ENCODE peak calls at places on chromosomes 16 and 17, in five cellular contexts. N is IMR-90, Z is PC-9, H is astrocyte, W is fibroblast of lung. T is an unnamed sample. For H3K36me3, the result is how much of the 10 kb centered on the place peaks cover.

GRCh38 chr16:9437115-9437514 is 345.7 kb downstream of the HAPSTR1 start:
- DNase-seq in Z (no peak), H (no peak), N (no peak), W (no peak), T (no peak)

GRCh38 chr16:14110728-14111251 is 39.7 kb downstream of the MRTFB start:
- DNase-seq in Z (no peak), H (no peak), W (no peak), N (no peak), T (no peak)

GRCh38 chr16:8611886-8612595 is 9.5 kb upstream of the METTL22 start:
- DNase-seq in Z (no peak), N (peak), W (no peak), H (peak), T (peak)

GRCh38 chr17:56744721-56745120 is 89.0 kb downstream of the C17orf67 start:
- DNase-seq in W (no peak), H (no peak), N (no peak), Z (no peak), T (no peak)

GRCh38 chr17:81401727-81402529 is 6.7 kb downstream of the BAHCC1 start:
- DNase-seq in W (peak), Z (no peak), H (no peak), N (no peak), T (no peak)

GRCh38 chr17:49022391-49022941 is 25.3 kb downstream of the IGF2BP1 start:
- DNase-seq in N (peak), W (no peak), Z (no peak), H (peak), T (no peak)

GRCh38 chr17:48841395-48841831 is 10.6 kb downstream of the CALCOCO2 start:
- DNase-seq in W (peak), Z (no peak), H (peak), N (peak), T (peak)

GRCh38 chr16:27258241-27258734 is 10.3 kb downstream of the NSMCE1 start:
- DNase-seq in N (peak), H (peak), Z (peak), W (peak), T (peak)

GRCh38 chr16:34078697-34079096 is 619.3 kb downstream of the TP53TG3F start:
- DNase-seq in H (peak), N (peak), Z (no peak), W (peak), T (peak)

DNA sequence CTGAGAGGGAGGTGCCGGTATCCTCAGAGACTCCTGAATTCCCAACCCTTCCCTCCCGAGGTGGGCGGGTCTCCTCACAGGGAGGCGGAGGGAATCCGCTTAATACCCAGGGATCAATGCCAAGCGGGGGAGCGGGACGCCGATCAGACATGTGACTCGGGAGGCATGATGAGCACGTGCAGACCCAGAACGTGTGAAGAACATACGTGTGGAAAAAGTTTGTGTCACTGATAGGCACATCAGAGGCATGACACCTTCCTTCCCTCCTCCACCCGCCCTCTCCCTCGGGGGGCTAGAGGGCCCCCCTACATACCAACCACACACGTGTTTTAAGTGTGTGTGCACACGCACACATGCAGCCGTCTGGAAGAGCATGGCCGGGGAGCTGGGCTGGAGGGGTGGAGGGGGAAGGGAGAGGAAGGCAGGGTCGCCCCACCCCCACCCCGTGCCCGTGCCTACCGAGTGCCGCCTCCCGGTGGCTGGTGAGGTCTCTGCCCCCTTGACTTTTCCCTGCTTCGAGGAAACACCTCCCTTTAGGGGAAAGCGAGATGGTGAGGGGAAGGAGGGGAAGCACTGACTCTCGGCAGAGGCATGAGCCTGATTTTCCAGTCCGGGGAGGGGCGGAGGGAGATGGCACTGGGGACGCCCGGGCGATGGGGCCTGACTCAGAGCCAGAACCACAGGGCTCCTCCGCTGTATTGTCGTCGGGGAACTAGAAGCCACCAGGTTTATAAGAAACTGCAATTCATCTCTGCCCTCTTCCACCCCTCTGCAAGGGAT is 12.1 kb upstream of the TBX21 start:
- DNase-seq in Z (peak), N (no peak), H (peak), W (no peak), T (peak)
- H3K4me3 ChIP-seq in Z (peak), N (no peak), H (no peak), W (no peak), T (no peak)

GRCh38 chr17:17839792-17840707 is 3.3 kb upstream of the SREBF1 start:
- DNase-seq in W (peak), Z (peak), N (peak), H (peak), T (peak)

GRCh38 chr17:17842111-17842876 is 5.5 kb upstream of the SREBF1 start:
- DNase-seq in H (no peak), Z (no peak), N (no peak), W (no peak), T (no peak)

GRCh38 chr17:17841620-17842025 is 4.8 kb upstream of the SREBF1 start:
- DNase-seq in Z (no peak), W (no peak), H (no peak), N (no peak), T (no peak)

GRCh38 chr17:17843096-17843495 is 6.3 kb upstream of the SREBF1 start:
- DNase-seq in N (no peak), W (no peak), Z (no peak), H (no peak), T (no peak)

GRCh38 chr17:17840751-17841591 is 4.2 kb upstream of the SREBF1 start:
- DNase-seq in N (peak), H (peak), W (peak), Z (peak), T (peak)
- H3K4me2 ChIP-seq in N (no peak), H (peak), W (no peak), Z (peak), T (peak)

GRCh38 chr17:8484465-8484864 is 48.8 kb downstream of the NDEL1 start:
- DNase-seq in W (no peak), Z (no peak), N (no peak), H (no peak), T (no peak)
- H3K36me3 ChIP-seq in W (under half), Z (under half), N (half or more), H (half or more), T (under half)

DNA sequence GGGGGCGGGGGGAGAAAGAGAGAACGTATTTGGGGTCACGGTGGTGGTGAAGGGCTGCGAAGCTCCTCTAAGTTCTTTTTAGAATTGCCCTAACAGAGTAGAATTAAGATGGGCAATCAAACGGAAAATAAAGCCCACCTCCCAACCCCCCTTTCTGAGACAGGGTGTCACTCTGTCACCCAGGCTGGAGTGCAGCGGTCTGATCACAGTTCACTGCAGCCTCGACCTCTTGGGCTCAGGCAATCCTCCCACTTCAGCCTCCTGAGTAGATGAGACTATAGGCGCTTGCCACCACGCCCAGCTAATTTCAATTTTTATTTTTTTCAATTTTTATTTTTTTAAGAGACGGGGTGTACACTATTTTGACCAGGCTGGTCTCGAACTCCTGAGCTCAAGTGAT is 710 bp upstream of the CAVIN1 start:
- DNase-seq in N (no peak), W (no peak), H (no peak), Z (no peak), T (no peak)
- H3K4me3 ChIP-seq in N (peak), W (peak), H (peak), Z (peak), T (peak)

GRCh38 chr17:72474243-72474642 is 353.4 kb downstream of the SOX9 start:
- DNase-seq in W (no peak), Z (no peak), N (no peak), H (no peak), T (no peak)
- H3K4me2 ChIP-seq in W (no peak), Z (no peak), N (no peak), H (no peak), T (no peak)

GRCh38 chr17:50380369-50381259 is 7.6 kb downstream of the EME1 start:
- DNase-seq in Z (no peak), N (no peak), H (no peak), W (no peak), T (no peak)
- H3K36me3 ChIP-seq in Z (under half), N (half or more), H (half or more), W (under half), T (under half)